ENCODE peak calls at places on chromosome 13, in seven cellular contexts. W is HFF-Myc; A is CD4-positive, alpha-beta T cell; T is tibial nerve; R is cardiac muscle cell; S is stimulated activated CD4-positive, alpha-beta T cell treated with anti-CD3 and anti-CD28 coated beads, TNF-alpha, amount 100 ng/mL, for 24 hours; V is amniotic stem cell. C is an unnamed sample.

GRCh38 chr13:96089749-96090239 is at the start of gene HS6ST3:
- DNase-seq in A (no peak), V (no peak), T (no peak), W (no peak), R (peak), S (no peak), C (peak)

GRCh38 chr13:107743983-107744382 is 471.4 kb downstream of the LIG4 start:
- DNase-seq in V (no peak), A (no peak), W (no peak), R (no peak), T (no peak), S (no peak), C (no peak)

GRCh38 chr13:38264363-38265134 is 85.1 kb upstream of the UFM1 start:
- DNase-seq in W (no peak), T (no peak), A (no peak), S (no peak), R (peak), V (no peak), C (no peak)

GRCh38 chr13:101728615-101729014 is 276.1 kb downstream of the ITGBL1 start:
- DNase-seq in T (no peak), A (no peak), R (no peak), V (no peak), S (no peak), W (no peak), C (no peak)

GRCh38 chr13:49371943-49372636 is 71.8 kb downstream of the CAB39L start:
- DNase-seq in S (no peak), R (no peak), W (no peak), T (no peak), A (no peak), V (no peak), C (no peak)

GRCh38 chr13:39415003-39415402 is 188.0 kb downstream of the LHFPL6 start:
- DNase-seq in A (no peak), S (no peak), T (no peak), R (no peak), W (no peak), V (no peak), C (no peak)

GRCh38 chr13:43196750-43197149 is 173.4 kb downstream of the DNAJC15 start:
- DNase-seq in R (no peak), V (no peak), T (no peak), S (no peak), A (no peak), W (no peak), C (no peak)

GRCh38 chr13:37706041-37706440 is 107.5 kb upstream of the POSTN start:
- DNase-seq in W (no peak), A (no peak), T (no peak), S (no peak), R (no peak), V (no peak), C (no peak)

GRCh38 chr13:30763786-30764440 is 28.6 kb downstream of the ALOX5AP start:
- DNase-seq in V (no peak), A (no peak), S (no peak), R (no peak), W (no peak), T (no peak), C (no peak)

C was measured in upper lobe of right lung.